ENCODE peak calls at places on chromosomes 7 and 10, in four cellular contexts. N, J, A and G are unnamed samples.

GRCh38 chr10:78781251-78781913 is 287.4 kb upstream of the ZMIZ1 start:
- DNase-seq in N (no peak), A (no peak), J (no peak), G (no peak)

GRCh38 chr10:102634696-102635095 is 9.6 kb upstream of the TRIM8 start:
- DNase-seq in N (no peak), J (no peak), A (no peak), G (no peak)

GRCh38 chr7:157609932-157610640 is 273.3 kb downstream of the DNAJB6 start:
- DNase-seq in N (no peak), J (no peak), A (no peak), G (no peak)

GRCh38 chr10:788796-789748 is 99.6 kb upstream of the DIP2C start:
- DNase-seq in J (no peak), N (peak; percentile 60), A (peak; percentile 85), G (peak; percentile 70)

GRCh38 chr7:130426541-130426940 is 14.3 kb downstream of the CEP41 start:
- DNase-seq in J (no peak), A (no peak), N (no peak), G (peak; percentile 13)

GRCh38 chr10:121436281-121436629 is 162.0 kb downstream of the FGFR2 start:
- DNase-seq in A (no peak), N (no peak), J (no peak), G (no peak)

GRCh38 chr10:89074120-89074519 is 83.5 kb downstream of the FAS start:
- DNase-seq in A (no peak), N (no peak), J (no peak), G (peak; percentile 90)

GRCh38 chr10:58267713-58268453 is at the start of gene IPMK:
- DNase-seq in A (peak; percentile 84), J (peak; percentile 63), N (peak; percentile 79), G (peak; percentile 95)

GRCh38 chr10:125694874-125695273 is 11.9 kb upstream of the TEX36 start:
- DNase-seq in N (peak; percentile 85), A (no peak), J (no peak), G (peak; percentile 56)

GRCh38 chr7:91398341-91398740 is 134.1 kb downstream of the FZD1 start:
- DNase-seq in J (no peak), A (no peak), N (no peak), G (no peak)

GRCh38 chr10:19826712-19827111 is 10.5 kb downstream of the PLXDC2 start:
- DNase-seq in A (no peak), J (no peak), N (no peak), G (no peak)

GRCh38 chr10:47175181-47176080 is 124.6 kb upstream of the GDF10 start:
- DNase-seq in J (no peak), A (no peak), N (no peak), G (no peak)

GRCh38 chr7:101410743-101411476 is 48.2 kb downstream of the COL26A1 start:
- DNase-seq in A (peak; percentile 91), N (no peak), J (no peak), G (peak; percentile 30)

GRCh38 chr7:105838273-105839141 is 37.9 kb downstream of the ATXN7L1 start:
- DNase-seq in A (no peak), N (peak; percentile 73), J (no peak), G (peak; percentile 18)

GRCh38 chr10:46230615-46231014 is 56.2 kb upstream of the ANTXRL start:
- DNase-seq in N (no peak), A (no peak), J (no peak), G (no peak)

GRCh38 chr7:93913197-93913596 is 6.8 kb downstream of the GNGT1 start:
- DNase-seq in A (no peak), N (no peak), J (no peak), G (no peak)

GRCh38 chr10:1654247-1654646 is 83.1 kb downstream of the ADARB2 start:
- DNase-seq in A (no peak), J (no peak), N (no peak), G (no peak)

GRCh38 chr10:46534828-46535524 is 21.5 kb downstream of the GPRIN2 start:
- DNase-seq in A (no peak), N (no peak), J (no peak), G (no peak)

GRCh38 chr10:51895209-51895608 is 195.8 kb upstream of the CSTF2T start:
- DNase-seq in N (peak; percentile 65), A (no peak), J (no peak), G (no peak)

GRCh38 chr10:99834410-99834809 is 52.0 kb downstream of the ABCC2 start:
- DNase-seq in A (no peak), N (peak; percentile 89), J (no peak), G (no peak)

GRCh38 chr10:290026-290725 is 154.9 kb downstream of the ZMYND11 start:
- DNase-seq in N (no peak), A (no peak), J (no peak), G (no peak)

GRCh38 chr10:80660266-80660665 is 122.6 kb downstream of the SH2D4B start:
- DNase-seq in J (no peak), A (no peak), N (no peak), G (no peak)

GRCh38 chr10:1107679-1108078 is 51.5 kb downstream of the WDR37 start:
- DNase-seq in A (no peak), J (no peak), N (no peak), G (no peak)

GRCh38 chr10:9311702-9312499 is 1257.4 kb downstream of the GATA3 start:
- DNase-seq in J (no peak), N (no peak), A (no peak), G (no peak)
- TF ChIP-seq FOS in J (no peak), N (no peak), A (no peak), G (no peak)

DNA sequence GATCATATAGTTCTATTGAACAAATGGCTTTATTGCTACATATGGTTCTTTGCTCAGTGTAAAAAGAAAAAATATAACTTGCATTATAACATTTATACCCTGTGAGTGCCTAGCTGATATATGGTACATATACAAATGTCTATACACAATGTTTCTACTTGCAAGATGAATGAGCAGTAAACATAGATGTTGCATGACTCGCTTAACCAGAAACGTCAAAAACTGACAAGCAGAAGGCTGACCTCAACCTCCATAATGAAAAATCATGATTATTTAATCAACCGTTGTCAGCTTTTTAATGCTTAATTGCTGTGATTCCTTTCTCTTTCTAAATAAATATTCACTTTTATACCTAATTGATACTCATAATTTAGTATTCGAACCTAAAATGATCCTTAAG is 183.3 kb downstream of the PTN start:
- DNase-seq in N (no peak), A (no peak), J (no peak), G (no peak)
- TF ChIP-seq FOS in N (no peak), A (no peak), J (no peak), G (no peak)

DNA sequence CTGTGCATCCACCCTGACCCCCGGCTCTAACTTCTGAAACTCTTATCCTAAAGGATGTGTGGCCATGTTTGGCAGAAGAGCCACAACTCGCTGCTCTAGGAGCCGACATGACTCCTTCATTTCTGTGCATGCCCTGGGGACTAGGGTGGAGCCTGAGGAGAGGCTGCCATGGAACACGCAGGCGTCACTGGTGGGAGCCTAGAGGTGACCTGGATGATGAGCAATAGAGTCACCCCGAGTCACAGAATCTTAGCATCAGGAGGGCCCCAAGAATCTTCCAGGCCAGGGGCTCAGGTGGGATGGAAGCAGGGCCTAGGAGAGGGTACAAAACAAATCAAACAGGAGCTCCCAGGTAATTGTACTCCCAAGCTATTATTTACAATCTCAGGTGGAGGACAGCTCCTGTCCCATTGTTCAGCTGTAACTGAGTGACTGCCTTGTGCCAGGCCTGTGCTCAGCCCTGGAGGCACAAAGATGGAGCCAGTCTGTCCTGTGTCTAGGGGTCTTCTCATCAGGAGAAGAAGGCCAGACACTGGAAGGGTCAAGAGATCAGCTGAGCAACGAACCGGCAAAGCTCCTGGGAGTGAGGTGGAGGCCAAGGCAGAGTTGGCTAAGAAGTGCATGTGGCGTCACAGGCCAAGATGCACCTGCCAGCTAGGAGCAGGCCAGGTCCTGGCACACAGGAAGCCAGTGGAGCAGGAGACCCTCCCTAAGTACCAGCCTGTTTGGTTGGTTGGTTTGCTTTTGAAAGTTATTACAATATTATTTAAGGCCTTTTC is 5.8 kb upstream of the ZNF22 start:
- DNase-seq in J (no peak), N (no peak), A (no peak), G (no peak)
- TF ChIP-seq FOS in J (no peak), N (no peak), A (no peak), G (no peak)

GRCh38 chr10:132627736-132628512 is 90.3 kb downstream of the INPP5A start:
- DNase-seq in J (no peak), A (peak; percentile 41), N (peak; percentile 50), G (peak; percentile 35)
- TF ChIP-seq FOS in J (no peak), A (no peak), N (no peak), G (no peak)